ENCODE peak calls at places on chromosomes 12 and 14, in five cellular contexts. W is SW480, M is islet precursor cell, K is Panc1, E is bronchial epithelial cell. C is an unnamed sample.

GRCh38 chr14:52329678-52330376 is 15.7 kb downstream of the PTGER2 start:
- DNase-seq in W (no peak), M (no peak), K (no peak), E (no peak), C (no peak)

GRCh38 chr14:61043506-61043905 is 62.5 kb downstream of the SLC38A6 start:
- DNase-seq in W (no peak), M (no peak), K (no peak), E (no peak), C (no peak)

GRCh38 chr14:94127330-94127729 is 2.1 kb downstream of the IFI27L2 start:
- DNase-seq in W (no peak), M (peak), K (no peak), E (no peak), C (no peak)

GRCh38 chr12:19694627-19695026 is 255.3 kb downstream of the AEBP2 start:
- DNase-seq in W (no peak), M (no peak), K (no peak), E (peak), C (no peak)

GRCh38 chr14:101972126-101972785 is 7.9 kb downstream of the DYNC1H1 start:
- DNase-seq in W (peak), M (peak), K (peak), E (peak), C (peak)

GRCh38 chr14:94011795-94012194 is 14.3 kb upstream of the OTUB2 start:
- DNase-seq in W (peak), M (no peak), K (no peak), E (no peak), C (peak)

GRCh38 chr12:77559400-77560074 is 271.2 kb upstream of the NAV3 start:
- DNase-seq in W (no peak), M (no peak), K (no peak), E (no peak), C (no peak)

GRCh38 chr14:38958589-38958988 is 144.4 kb downstream of the SEC23A start:
- DNase-seq in W (peak), M (no peak), K (no peak), E (no peak), C (no peak)

GRCh38 chr14:77301103-77301502 is 19.6 kb downstream of the POMT2 start:
- DNase-seq in W (peak), M (peak), K (peak), E (peak), C (peak)